ENCODE peak calls at places on chromosomes 2 and 18, in six cellular contexts. One of them, this sample, is unnamed.

GRCh38 chr18:57898506-57899124 is 95.5 kb upstream of the ATP8B1 start:
- DNase-seq in neuronal stem cell: no peak
- DNase-seq in IMR-90: peak; percentile 94
- DNase-seq in H9: no peak
- DNase-seq in H1: no peak
- DNase-seq in trophoblast cell: no peak
- DNase-seq in this sample: peak; percentile 83

GRCh38 chr2:218882866-218883366 is 2.3 kb downstream of the WNT10A start:
- DNase-seq in neuronal stem cell: no peak
- DNase-seq in IMR-90: no peak
- DNase-seq in H9: no peak
- DNase-seq in H1: no peak
- DNase-seq in trophoblast cell: no peak
- DNase-seq in this sample: no peak

GRCh38 chr18:11005528-11005927 is 143.8 kb downstream of the PIEZO2 start:
- DNase-seq in neuronal stem cell: peak; percentile 6
- DNase-seq in IMR-90: peak; percentile 99
- DNase-seq in H9: no peak
- DNase-seq in H1: no peak
- DNase-seq in trophoblast cell: no peak
- DNase-seq in this sample: peak; percentile 100

GRCh38 chr2:71789556-71790219 is 336.3 kb downstream of the DYSF start:
- DNase-seq in neuronal stem cell: no peak
- DNase-seq in IMR-90: no peak
- DNase-seq in H9: no peak
- DNase-seq in H1: no peak
- DNase-seq in trophoblast cell: peak; percentile 15
- DNase-seq in this sample: no peak

GRCh38 chr2:138602166-138602460 is 100.5 kb downstream of the SPOPL start:
- DNase-seq in neuronal stem cell: no peak
- DNase-seq in IMR-90: no peak
- DNase-seq in H9: no peak
- DNase-seq in H1: no peak
- DNase-seq in trophoblast cell: no peak
- DNase-seq in this sample: no peak

GRCh38 chr2:157741819-157742484 is 113.3 kb upstream of the ACVR1C start:
- DNase-seq in neuronal stem cell: no peak
- DNase-seq in IMR-90: no peak
- DNase-seq in H9: no peak
- DNase-seq in H1: no peak
- DNase-seq in trophoblast cell: no peak
- DNase-seq in this sample: no peak

GRCh38 chr18:8460748-8461147 is 148.5 kb upstream of the RAB12 start:
- DNase-seq in neuronal stem cell: no peak
- DNase-seq in IMR-90: no peak
- DNase-seq in H9: no peak
- DNase-seq in H1: no peak
- DNase-seq in trophoblast cell: no peak
- DNase-seq in this sample: no peak

GRCh38 chr2:239818531-239819011 is 206.6 kb downstream of the NDUFA10 start:
- DNase-seq in neuronal stem cell: no peak
- DNase-seq in IMR-90: no peak
- DNase-seq in H9: peak; percentile 17
- DNase-seq in H1: peak; percentile 27
- DNase-seq in trophoblast cell: no peak
- DNase-seq in this sample: no peak

GRCh38 chr2:120856421-120856862 is 120.8 kb downstream of the GLI2 start:
- DNase-seq in neuronal stem cell: peak; percentile 46
- DNase-seq in IMR-90: peak; percentile 63
- DNase-seq in H9: peak; percentile 77
- DNase-seq in H1: no peak
- DNase-seq in trophoblast cell: peak; percentile 30
- DNase-seq in this sample: peak; percentile 80

GRCh38 chr2:61439241-61440002 is 31.5 kb downstream of the USP34 start:
- DNase-seq in neuronal stem cell: no peak
- DNase-seq in IMR-90: no peak
- DNase-seq in H9: no peak
- DNase-seq in H1: no peak
- DNase-seq in trophoblast cell: no peak
- DNase-seq in this sample: no peak

GRCh38 chr2:207683879-207684627 is 27.4 kb upstream of the CCNYL1 start:
- DNase-seq in neuronal stem cell: no peak
- DNase-seq in IMR-90: peak; percentile 73
- DNase-seq in H9: no peak
- DNase-seq in H1: no peak
- DNase-seq in trophoblast cell: no peak
- DNase-seq in this sample: peak; percentile 81

GRCh38 chr2:3585239-3586109 is 9.4 kb upstream of the COLEC11 start:
- DNase-seq in neuronal stem cell: no peak
- DNase-seq in IMR-90: peak; percentile 95
- DNase-seq in H9: no peak
- DNase-seq in H1: no peak
- DNase-seq in trophoblast cell: no peak
- DNase-seq in this sample: peak; percentile 95

GRCh38 chr2:207188601-207189000 is 22.9 kb upstream of the KLF7 start:
- DNase-seq in neuronal stem cell: no peak
- DNase-seq in IMR-90: peak; percentile 73
- DNase-seq in H9: no peak
- DNase-seq in H1: no peak
- DNase-seq in trophoblast cell: no peak
- DNase-seq in this sample: peak; percentile 23

GRCh38 chr2:220165401-220165800 is 538.0 kb downstream of the SLC4A3 start:
- DNase-seq in neuronal stem cell: peak; percentile 2
- DNase-seq in IMR-90: no peak
- DNase-seq in H9: peak; percentile 39
- DNase-seq in H1: peak; percentile 51
- DNase-seq in trophoblast cell: peak; percentile 19
- DNase-seq in this sample: no peak
- H2AFZ ChIP-seq in neuronal stem cell: no peak overlapping the region
- H2AFZ ChIP-seq in IMR-90: no peak overlapping the region
- H2AFZ ChIP-seq in H9: no peak overlapping the region
- H2AFZ ChIP-seq in H1: no peak overlapping the region
- H2AFZ ChIP-seq in trophoblast cell: no peak overlapping the region
- H2AFZ ChIP-seq in this sample: no peak overlapping the region

GRCh38 chr2:16257725-16258028 is 317.3 kb downstream of the MYCN start:
- DNase-seq in neuronal stem cell: no peak
- DNase-seq in IMR-90: no peak
- DNase-seq in H9: no peak
- DNase-seq in H1: no peak
- DNase-seq in trophoblast cell: peak; percentile 95
- DNase-seq in this sample: no peak
- H3K14ac ChIP-seq in neuronal stem cell: no peak overlapping the region
- H3K14ac ChIP-seq in IMR-90: no peak overlapping the region
- H3K14ac ChIP-seq in H9: no peak overlapping the region
- H3K14ac ChIP-seq in H1: no peak overlapping the region
- H3K14ac ChIP-seq in trophoblast cell: no peak overlapping the region
- H3K14ac ChIP-seq in this sample: no peak overlapping the region

GRCh38 chr2:149488719-149489440 is 98.7 kb downstream of the MMADHC start:
- DNase-seq in neuronal stem cell: no peak
- DNase-seq in IMR-90: no peak
- DNase-seq in H9: no peak
- DNase-seq in H1: no peak
- DNase-seq in trophoblast cell: no peak
- DNase-seq in this sample: no peak
- H2AFZ ChIP-seq in neuronal stem cell: peak overlapping the region; percentile 67
- H2AFZ ChIP-seq in IMR-90: no peak overlapping the region
- H2AFZ ChIP-seq in H9: no peak overlapping the region
- H2AFZ ChIP-seq in H1: peak overlapping the region; percentile 96
- H2AFZ ChIP-seq in trophoblast cell: no peak overlapping the region
- H2AFZ ChIP-seq in this sample: no peak overlapping the region

DNA sequence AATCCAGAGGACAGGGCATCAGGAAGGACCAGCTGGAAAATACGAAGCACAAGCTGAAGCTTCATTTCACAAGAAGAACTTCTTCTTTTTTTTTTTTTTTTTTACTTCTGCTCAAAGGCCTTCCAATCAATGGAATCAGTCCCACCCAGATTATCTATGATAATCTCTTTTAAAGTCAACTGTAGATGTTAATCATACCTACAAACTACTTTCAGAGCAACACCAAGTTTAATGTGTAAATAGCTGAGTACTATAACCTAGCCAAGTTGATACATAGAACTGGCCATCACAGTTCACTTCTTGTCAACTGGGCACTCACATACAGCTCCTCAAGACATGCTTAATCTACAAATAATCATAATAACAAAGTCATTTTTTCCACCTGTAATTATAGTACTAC is 1645.9 kb upstream of the CELF4 start:
- DNase-seq in neuronal stem cell: no peak
- DNase-seq in IMR-90: no peak
- DNase-seq in H9: no peak
- DNase-seq in H1: no peak
- DNase-seq in trophoblast cell: no peak
- DNase-seq in this sample: no peak
- H3K14ac ChIP-seq in neuronal stem cell: no peak overlapping the region
- H3K14ac ChIP-seq in IMR-90: no peak overlapping the region
- H3K14ac ChIP-seq in H9: no peak overlapping the region
- H3K14ac ChIP-seq in H1: no peak overlapping the region
- H3K14ac ChIP-seq in trophoblast cell: no peak overlapping the region
- H3K14ac ChIP-seq in this sample: no peak overlapping the region

GRCh38 chr18:26226229-26227050 is at the start of gene TAF4B:
- DNase-seq in neuronal stem cell: peak; percentile 88
- DNase-seq in IMR-90: peak; percentile 83
- DNase-seq in H9: peak; percentile 95
- DNase-seq in H1: peak; percentile 97
- DNase-seq in trophoblast cell: peak; percentile 97
- DNase-seq in this sample: peak; percentile 88
- H2AFZ ChIP-seq in neuronal stem cell: peak within 1 kb of the TSS; percentile 100
- H2AFZ ChIP-seq in IMR-90: peak within 1 kb of the TSS; percentile 89
- H2AFZ ChIP-seq in H9: no peak within 1 kb of the TSS
- H2AFZ ChIP-seq in H1: no peak within 1 kb of the TSS
- H2AFZ ChIP-seq in trophoblast cell: peak within 1 kb of the TSS; percentile 76
- H2AFZ ChIP-seq in this sample: peak within 1 kb of the TSS; percentile 95

This sample was measured in mesenchymal stem cell.